ENCODE peak calls at places on chromosomes 6 and 20, in six cellular contexts. L, X, J, Y, O and Z are unnamed samples.

GRCh38 chr20:44702776-44703175 is 12.4 kb upstream of the CCN5 start:
- DNase-seq in L (peak), X (no peak), J (no peak), Y (no peak), O (peak), Z (no peak)

GRCh38 chr6:169316651-169317050 is 63.0 kb upstream of the THBS2 start:
- DNase-seq in L (no peak), X (no peak), J (no peak), Y (no peak), O (no peak), Z (no peak)

GRCh38 chr6:133184798-133185380 is 56.3 kb upstream of the EYA4 start:
- DNase-seq in L (peak), X (no peak), J (no peak), Y (no peak), O (no peak), Z (no peak)

GRCh38 chr20:17612287-17612974 is 42.6 kb downstream of the DSTN start:
- DNase-seq in L (peak), X (no peak), J (no peak), Y (peak), O (no peak), Z (no peak)

GRCh38 chr6:5271926-5272325 is 10.6 kb downstream of the FARS2 start:
- DNase-seq in L (no peak), X (no peak), J (no peak), Y (no peak), O (no peak), Z (peak)

GRCh38 chr6:142810952-142811514 is 133.9 kb downstream of the HIVEP2 start:
- DNase-seq in L (no peak), X (no peak), J (no peak), Y (no peak), O (no peak), Z (no peak)

GRCh38 chr20:53517146-53517545 is 76.5 kb downstream of the ZNF217 start:
- DNase-seq in L (no peak), X (peak), J (no peak), Y (no peak), O (no peak), Z (no peak)

GRCh38 chr20:40689943-40690835 is 1.2 kb upstream of the MAFB start:
- DNase-seq in L (peak), X (peak), J (no peak), Y (peak), O (peak), Z (peak)

GRCh38 chr6:12886961-12887775 is 170.6 kb downstream of the PHACTR1 start:
- DNase-seq in L (no peak), X (no peak), J (no peak), Y (no peak), O (no peak), Z (no peak)

GRCh38 chr6:154981071-154981373 is 14.1 kb upstream of the TIAM2 start:
- DNase-seq in L (no peak), X (peak), J (no peak), Y (no peak), O (no peak), Z (no peak)

GRCh38 chr6:12578751-12579150 is 137.8 kb upstream of the PHACTR1 start:
- DNase-seq in L (no peak), X (no peak), J (no peak), Y (no peak), O (no peak), Z (peak)

GRCh38 chr6:37176268-37177082 is 6.5 kb downstream of the PIM1 start:
- DNase-seq in L (no peak), X (no peak), J (no peak), Y (no peak), O (no peak), Z (no peak)

GRCh38 chr6:69179681-69180080 is 544.6 kb downstream of the ADGRB3 start:
- DNase-seq in L (peak), X (no peak), J (no peak), Y (no peak), O (no peak), Z (no peak)

GRCh38 chr6:125886914-125887313 is 69.7 kb upstream of the HINT3 start:
- DNase-seq in L (no peak), X (no peak), J (no peak), Y (no peak), O (no peak), Z (no peak)

GRCh38 chr6:56841751-56842150 is 113.2 kb upstream of the BEND6 start:
- DNase-seq in L (no peak), X (no peak), J (no peak), Y (no peak), O (no peak), Z (no peak)

GRCh38 chr6:7234547-7234946 is 78.5 kb downstream of the SSR1 start:
- DNase-seq in L (no peak), X (no peak), J (no peak), Y (no peak), O (no peak), Z (no peak)

GRCh38 chr6:155813548-155813947 is 357.9 kb upstream of the NOX3 start:
- DNase-seq in L (no peak), X (no peak), J (no peak), Y (no peak), O (no peak), Z (no peak)

GRCh38 chr20:25083773-25084615 is 2.1 kb upstream of the VSX1 start:
- DNase-seq in L (no peak), X (peak), J (no peak), Y (peak), O (no peak), Z (no peak)

GRCh38 chr6:165726915-165727314 is 63.9 kb upstream of the PDE10A start:
- DNase-seq in L (peak), X (no peak), J (no peak), Y (no peak), O (no peak), Z (no peak)

GRCh38 chr6:11734861-11735652 is 43.5 kb downstream of the ADTRP start:
- DNase-seq in L (peak), X (no peak), J (peak), Y (no peak), O (no peak), Z (no peak)

GRCh38 chr20:13186043-13186774 is 34.9 kb upstream of the ISM1 start:
- DNase-seq in L (no peak), X (no peak), J (no peak), Y (no peak), O (no peak), Z (no peak)
- TF ChIP-seq CTCF in L (no peak), X (no peak), J (no peak), Y (no peak), O (no peak), Z (no peak)

DNA sequence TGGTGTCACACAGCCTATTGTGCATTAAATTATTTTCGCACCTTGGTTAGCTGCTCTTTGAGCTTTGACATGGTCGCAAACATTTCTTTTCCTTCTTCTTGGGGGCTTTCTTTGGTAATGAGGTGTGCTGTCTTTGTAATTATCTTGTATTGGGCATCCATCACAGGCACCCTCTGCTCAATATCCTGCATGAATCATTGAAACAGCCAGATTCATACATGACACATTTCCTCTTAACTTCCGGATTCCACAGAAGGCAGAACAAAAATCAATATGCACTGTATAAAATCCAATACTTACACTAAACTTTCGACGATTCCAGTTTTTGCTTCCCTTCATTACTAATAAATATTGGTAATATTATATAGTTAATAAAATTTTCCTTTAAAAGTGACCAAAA is 175.6 kb downstream of the SYNE1 start:
- DNase-seq in L (no peak), X (no peak), J (no peak), Y (no peak), O (no peak), Z (no peak)
- TF ChIP-seq CTCF in L (no peak), X (no peak), J (no peak), Y (no peak), O (no peak), Z (no peak)

GRCh38 chr6:127547909-127548649 is 28.9 kb upstream of the C6orf58 start:
- DNase-seq in L (peak), X (no peak), J (peak), Y (no peak), O (no peak), Z (no peak)
- TF ChIP-seq CTCF in L (no peak), X (peak), J (peak), Y (no peak), O (no peak), Z (peak)

DNA sequence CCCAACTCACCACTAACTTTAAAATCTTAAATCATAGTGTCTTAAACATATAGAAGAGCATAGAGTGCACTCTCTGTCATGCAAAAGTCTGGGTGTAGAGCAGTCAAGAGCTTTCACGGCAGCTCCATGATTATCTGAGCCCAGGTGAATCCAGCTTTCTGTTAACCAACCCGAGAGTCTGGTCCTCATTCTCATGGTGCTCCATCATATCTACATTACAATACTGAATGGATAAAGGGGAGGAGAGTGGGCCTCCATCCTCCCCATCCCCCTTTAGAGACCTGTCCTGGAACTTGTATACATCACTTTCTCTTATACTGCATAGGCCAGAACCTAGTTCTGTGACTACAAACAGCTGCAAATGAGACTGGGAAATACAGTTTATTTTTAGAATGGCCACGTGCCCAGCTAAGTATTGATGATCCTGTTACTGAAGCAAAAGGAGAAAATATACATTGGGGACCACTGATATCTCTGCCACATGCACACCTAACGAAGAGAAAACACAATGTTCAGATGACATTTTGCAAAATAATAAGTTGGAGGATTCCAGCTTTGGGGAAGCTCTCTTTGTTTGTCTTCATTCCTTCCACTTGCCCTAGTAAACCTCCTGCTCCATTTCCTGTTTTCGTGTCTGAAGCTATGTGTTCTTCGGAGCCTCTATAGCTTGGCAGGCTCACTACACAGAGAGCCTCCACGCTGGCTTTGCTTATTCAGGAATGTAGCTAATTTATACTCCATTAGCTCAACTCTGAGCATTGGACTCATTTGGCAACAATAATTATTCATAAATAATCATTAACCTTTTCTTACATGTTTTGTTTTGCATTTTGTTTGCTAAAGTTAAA is 110.1 kb downstream of the IYD start:
- DNase-seq in L (no peak), X (no peak), J (no peak), Y (no peak), O (no peak), Z (no peak)
- TF ChIP-seq CTCF in L (no peak), X (no peak), J (no peak), Y (no peak), O (no peak), Z (no peak)

DNA sequence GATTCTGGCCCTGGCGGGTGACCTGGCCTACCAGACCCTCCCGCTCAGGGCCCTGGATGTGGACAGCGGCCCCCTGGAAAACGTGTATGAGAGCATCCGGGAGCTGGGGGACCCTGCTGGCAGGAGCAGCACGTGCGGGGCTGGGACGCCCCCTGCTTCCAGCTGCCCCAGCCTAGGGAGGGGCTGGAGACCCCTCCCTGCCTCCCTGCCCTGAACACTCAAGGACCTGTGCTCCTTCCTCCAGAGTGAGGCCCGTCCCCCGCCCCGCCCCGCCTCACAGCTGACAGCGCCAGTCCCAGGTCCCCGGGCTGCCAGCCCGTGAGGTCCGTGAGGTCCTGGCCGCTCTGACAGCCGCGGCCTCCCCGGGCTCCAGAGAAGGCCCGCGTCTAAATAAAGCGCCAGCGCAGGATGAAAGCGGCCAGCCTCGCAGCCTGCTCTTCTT is 868 bp upstream of the SLC2A4RG start:
- DNase-seq in L (no peak), X (no peak), J (no peak), Y (peak), O (peak), Z (no peak)
- TF ChIP-seq CTCF in L (no peak), X (no peak), J (no peak), Y (no peak), O (no peak), Z (no peak)

DNA sequence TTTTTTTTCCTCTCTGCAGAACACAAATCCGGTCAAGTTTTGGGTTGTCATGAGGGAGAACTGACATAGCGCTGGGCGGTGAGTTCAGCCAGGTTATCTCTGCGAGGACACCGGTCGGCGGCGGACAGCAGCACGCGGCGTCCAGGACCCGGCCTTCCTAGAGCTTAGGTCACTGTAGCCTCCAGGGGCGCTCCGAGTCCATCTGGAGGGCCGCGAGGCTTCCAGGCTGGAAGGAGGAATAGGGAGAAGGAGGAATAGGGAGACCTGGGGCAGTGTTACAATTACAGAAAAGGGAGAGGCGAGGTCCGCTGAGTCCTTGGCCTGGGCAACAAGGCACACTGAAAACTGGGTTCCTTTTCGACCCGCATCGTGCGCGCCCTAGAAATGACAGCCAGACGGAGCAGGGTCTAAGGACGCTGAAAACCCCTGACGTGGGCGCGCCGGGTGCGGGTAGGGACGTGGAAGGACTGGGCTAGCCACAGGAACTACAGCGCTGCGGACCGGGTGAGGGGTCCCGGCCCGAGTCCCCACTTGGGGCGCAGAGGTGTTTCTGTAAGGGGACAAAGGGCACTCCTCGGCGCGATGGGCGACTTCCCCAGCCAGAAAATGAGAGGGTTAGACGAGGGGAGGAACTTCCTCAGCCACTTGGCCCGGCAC is 536 bp upstream of the FNDC1 start:
- DNase-seq in L (no peak), X (peak), J (no peak), Y (peak), O (peak), Z (no peak)
- TF ChIP-seq CTCF in L (no peak), X (peak), J (no peak), Y (no peak), O (peak), Z (no peak)

GRCh38 chr20:1325173-1326030 is 3.5 kb downstream of the SDCBP2 start:
- DNase-seq in L (peak), X (peak), J (peak), Y (peak), O (peak), Z (no peak)
- TF ChIP-seq CTCF in L (no peak), X (no peak), J (no peak), Y (no peak), O (peak), Z (no peak)

DNA sequence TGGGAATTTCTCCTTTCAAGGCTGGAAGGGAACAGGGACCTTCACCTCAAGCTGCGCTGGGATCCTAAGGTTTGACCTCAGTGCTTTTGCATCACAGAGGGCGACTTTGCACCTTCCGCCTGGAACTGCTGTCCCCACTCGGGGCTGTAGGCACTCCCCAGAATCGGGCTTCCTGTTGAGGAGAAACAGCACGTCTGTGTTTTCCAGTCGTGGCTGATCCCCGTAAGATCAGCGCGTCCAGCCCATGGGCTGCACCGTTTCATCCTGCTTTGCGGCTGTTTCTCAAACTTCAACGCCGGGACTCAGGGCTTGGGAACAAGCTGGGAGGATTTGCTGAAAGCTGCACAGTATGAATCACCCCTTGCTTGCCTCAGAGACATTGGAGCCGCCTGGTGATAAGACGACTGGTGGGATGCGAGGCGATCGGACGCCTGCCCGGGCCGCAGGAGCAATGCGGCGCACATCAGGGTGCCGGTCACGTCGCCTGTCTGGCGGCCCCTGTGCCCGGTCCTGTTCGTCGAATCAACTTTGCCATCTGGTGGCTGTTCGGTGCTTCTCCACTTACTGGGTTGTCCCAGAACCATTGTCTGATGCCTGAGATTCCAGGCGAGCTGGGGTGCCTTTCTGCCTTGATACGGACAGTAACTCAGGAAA is 53.6 kb upstream of the FRMD1 start:
- DNase-seq in L (peak), X (peak), J (no peak), Y (no peak), O (peak), Z (no peak)
- TF ChIP-seq CTCF in L (peak), X (peak), J (no peak), Y (no peak), O (peak), Z (peak)

DNA sequence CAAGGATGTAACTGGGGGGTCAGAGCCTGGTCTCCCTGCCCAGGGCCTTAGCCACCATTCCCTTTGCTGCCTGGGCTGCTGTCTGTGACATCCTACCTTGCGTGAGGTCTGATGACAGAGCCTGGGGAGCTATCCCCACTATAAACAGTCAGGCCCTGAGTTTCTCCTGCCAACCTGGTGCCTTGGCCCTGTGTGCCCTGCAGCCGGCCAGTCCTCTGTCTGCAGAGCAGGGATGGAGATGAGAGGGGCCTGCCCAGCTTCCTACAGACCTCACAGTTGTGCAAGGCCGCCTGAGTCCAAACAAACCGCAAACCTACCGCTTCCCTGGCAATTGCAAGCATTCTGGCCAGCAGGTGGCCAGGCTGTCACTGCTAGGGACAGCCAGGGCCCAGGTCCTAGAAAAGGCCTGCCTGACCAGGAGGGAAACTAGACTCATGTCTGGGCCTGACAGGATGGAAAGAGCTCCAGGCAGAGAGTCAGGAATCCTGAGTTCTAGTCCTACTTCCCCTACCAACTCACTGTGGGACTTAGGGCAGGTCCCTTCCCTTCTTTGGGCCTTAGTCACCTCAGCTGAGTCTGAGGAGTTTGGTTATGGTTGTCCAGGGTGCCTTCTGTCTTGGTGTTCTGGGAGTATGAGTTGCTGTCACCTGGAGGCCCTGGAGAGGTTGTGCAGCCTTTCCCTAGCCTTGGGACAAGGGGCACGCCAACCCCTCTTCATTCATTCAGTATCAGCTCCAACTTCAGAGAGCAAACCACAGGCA is 86.2 kb downstream of the VEGFA start:
- DNase-seq in L (peak), X (peak), J (peak), Y (no peak), O (peak), Z (no peak)
- TF ChIP-seq CTCF in L (peak), X (peak), J (peak), Y (no peak), O (peak), Z (peak)